ENCODE peak calls at places on chromosomes 3 and 15, in nine cellular contexts. One of them, this sample, is unnamed.

GRCh38 chr3:56744016-56744415 is 57.7 kb downstream of the ARHGEF3 start:
- DNase-seq in NCI-H748 treated with DMSO at 0.1 percent for 48 hours: no peak
- DNase-seq in T-helper 2 cell: no peak
- DNase-seq in thyroid gland: no peak
- DNase-seq in fibroblast of gingiva: no peak
- DNase-seq in GM04504: no peak
- DNase-seq in cardiac muscle cell: no peak
- DNase-seq in tibial nerve: no peak
- DNase-seq in NAMALWA: no peak
- DNase-seq in this sample: no peak

GRCh38 chr3:42961633-42962032 is 17.5 kb upstream of the GASK1A start:
- DNase-seq in NCI-H748 treated with DMSO at 0.1 percent for 48 hours: peak
- DNase-seq in T-helper 2 cell: no peak
- DNase-seq in thyroid gland: peak
- DNase-seq in fibroblast of gingiva: peak
- DNase-seq in GM04504: peak
- DNase-seq in cardiac muscle cell: peak
- DNase-seq in tibial nerve: peak
- DNase-seq in NAMALWA: peak
- DNase-seq in this sample: no peak

GRCh38 chr15:100713163-100713867 is 110.9 kb downstream of the ASB7 start:
- DNase-seq in NCI-H748 treated with DMSO at 0.1 percent for 48 hours: no peak
- DNase-seq in T-helper 2 cell: no peak
- DNase-seq in thyroid gland: no peak
- DNase-seq in fibroblast of gingiva: no peak
- DNase-seq in GM04504: peak
- DNase-seq in cardiac muscle cell: no peak
- DNase-seq in tibial nerve: no peak
- DNase-seq in NAMALWA: no peak
- DNase-seq in this sample: no peak

GRCh38 chr15:68618339-68619302 is 39.8 kb downstream of the CORO2B start:
- DNase-seq in NCI-H748 treated with DMSO at 0.1 percent for 48 hours: no peak
- DNase-seq in T-helper 2 cell: no peak
- DNase-seq in thyroid gland: no peak
- DNase-seq in fibroblast of gingiva: no peak
- DNase-seq in GM04504: no peak
- DNase-seq in cardiac muscle cell: no peak
- DNase-seq in tibial nerve: no peak
- DNase-seq in NAMALWA: no peak
- DNase-seq in this sample: no peak

GRCh38 chr3:194266658-194267005 is 84.5 kb downstream of the CPN2 start:
- DNase-seq in NCI-H748 treated with DMSO at 0.1 percent for 48 hours: no peak
- DNase-seq in T-helper 2 cell: no peak
- DNase-seq in thyroid gland: no peak
- DNase-seq in fibroblast of gingiva: no peak
- DNase-seq in GM04504: no peak
- DNase-seq in cardiac muscle cell: no peak
- DNase-seq in tibial nerve: no peak
- DNase-seq in NAMALWA: no peak
- DNase-seq in this sample: no peak

GRCh38 chr3:9884555-9885165 is 4.6 kb upstream of the CIDEC start:
- DNase-seq in NCI-H748 treated with DMSO at 0.1 percent for 48 hours: no peak
- DNase-seq in T-helper 2 cell: no peak
- DNase-seq in thyroid gland: no peak
- DNase-seq in fibroblast of gingiva: peak
- DNase-seq in GM04504: peak
- DNase-seq in cardiac muscle cell: no peak
- DNase-seq in tibial nerve: no peak
- DNase-seq in NAMALWA: no peak
- DNase-seq in this sample: no peak

GRCh38 chr15:63466378-63467192 is 37.8 kb upstream of the USP3 start:
- DNase-seq in NCI-H748 treated with DMSO at 0.1 percent for 48 hours: peak
- DNase-seq in T-helper 2 cell: no peak
- DNase-seq in thyroid gland: peak
- DNase-seq in fibroblast of gingiva: peak
- DNase-seq in GM04504: no peak
- DNase-seq in cardiac muscle cell: peak
- DNase-seq in tibial nerve: no peak
- DNase-seq in NAMALWA: peak
- DNase-seq in this sample: peak

GRCh38 chr15:101135532-101136166 is 116.2 kb downstream of the CHSY1 start:
- DNase-seq in NCI-H748 treated with DMSO at 0.1 percent for 48 hours: no peak
- DNase-seq in T-helper 2 cell: no peak
- DNase-seq in thyroid gland: no peak
- DNase-seq in fibroblast of gingiva: no peak
- DNase-seq in GM04504: no peak
- DNase-seq in cardiac muscle cell: no peak
- DNase-seq in tibial nerve: no peak
- DNase-seq in NAMALWA: no peak
- DNase-seq in this sample: no peak

GRCh38 chr3:169256027-169256426 is 407.5 kb downstream of the MECOM start:
- DNase-seq in NCI-H748 treated with DMSO at 0.1 percent for 48 hours: no peak
- DNase-seq in T-helper 2 cell: no peak
- DNase-seq in thyroid gland: no peak
- DNase-seq in fibroblast of gingiva: no peak
- DNase-seq in GM04504: no peak
- DNase-seq in cardiac muscle cell: no peak
- DNase-seq in tibial nerve: no peak
- DNase-seq in NAMALWA: no peak
- DNase-seq in this sample: no peak

GRCh38 chr3:4887177-4887576 is 92.1 kb upstream of the BHLHE40 start:
- DNase-seq in NCI-H748 treated with DMSO at 0.1 percent for 48 hours: no peak
- DNase-seq in T-helper 2 cell: no peak
- DNase-seq in thyroid gland: no peak
- DNase-seq in fibroblast of gingiva: no peak
- DNase-seq in GM04504: no peak
- DNase-seq in cardiac muscle cell: no peak
- DNase-seq in tibial nerve: no peak
- DNase-seq in NAMALWA: no peak
- DNase-seq in this sample: no peak

GRCh38 chr3:192986399-192986798 is 68.7 kb upstream of the MB21D2 start:
- DNase-seq in NCI-H748 treated with DMSO at 0.1 percent for 48 hours: no peak
- DNase-seq in T-helper 2 cell: no peak
- DNase-seq in thyroid gland: no peak
- DNase-seq in fibroblast of gingiva: no peak
- DNase-seq in GM04504: no peak
- DNase-seq in cardiac muscle cell: no peak
- DNase-seq in tibial nerve: no peak
- DNase-seq in NAMALWA: no peak
- DNase-seq in this sample: no peak

GRCh38 chr3:189967254-189967865 is 153.3 kb downstream of the P3H2 start:
- DNase-seq in NCI-H748 treated with DMSO at 0.1 percent for 48 hours: peak
- DNase-seq in T-helper 2 cell: no peak
- DNase-seq in thyroid gland: no peak
- DNase-seq in fibroblast of gingiva: peak
- DNase-seq in GM04504: peak
- DNase-seq in cardiac muscle cell: peak
- DNase-seq in tibial nerve: no peak
- DNase-seq in NAMALWA: peak
- DNase-seq in this sample: no peak

GRCh38 chr3:29239377-29239776 is 41.5 kb upstream of the RBMS3 start:
- DNase-seq in NCI-H748 treated with DMSO at 0.1 percent for 48 hours: no peak
- DNase-seq in T-helper 2 cell: no peak
- DNase-seq in thyroid gland: no peak
- DNase-seq in fibroblast of gingiva: no peak
- DNase-seq in GM04504: no peak
- DNase-seq in cardiac muscle cell: no peak
- DNase-seq in tibial nerve: no peak
- DNase-seq in NAMALWA: no peak
- DNase-seq in this sample: no peak

GRCh38 chr3:13628432-13628831 is 79.5 kb downstream of the FBLN2 start:
- DNase-seq in NCI-H748 treated with DMSO at 0.1 percent for 48 hours: no peak
- DNase-seq in T-helper 2 cell: no peak
- DNase-seq in thyroid gland: no peak
- DNase-seq in fibroblast of gingiva: no peak
- DNase-seq in GM04504: no peak
- DNase-seq in cardiac muscle cell: no peak
- DNase-seq in tibial nerve: no peak
- DNase-seq in NAMALWA: no peak
- DNase-seq in this sample: no peak

GRCh38 chr15:43998607-43999006 is 171.8 kb downstream of the WDR76 start:
- DNase-seq in NCI-H748 treated with DMSO at 0.1 percent for 48 hours: no peak
- DNase-seq in T-helper 2 cell: no peak
- DNase-seq in thyroid gland: peak
- DNase-seq in fibroblast of gingiva: no peak
- DNase-seq in GM04504: no peak
- DNase-seq in cardiac muscle cell: no peak
- DNase-seq in tibial nerve: no peak
- DNase-seq in NAMALWA: no peak
- DNase-seq in this sample: no peak

GRCh38 chr3:116002240-116002639 is 378.9 kb downstream of the GAP43 start:
- DNase-seq in NCI-H748 treated with DMSO at 0.1 percent for 48 hours: no peak
- DNase-seq in T-helper 2 cell: no peak
- DNase-seq in thyroid gland: no peak
- DNase-seq in fibroblast of gingiva: no peak
- DNase-seq in GM04504: no peak
- DNase-seq in cardiac muscle cell: no peak
- DNase-seq in tibial nerve: no peak
- DNase-seq in NAMALWA: no peak
- DNase-seq in this sample: no peak

GRCh38 chr3:7075901-7076300 is 215.0 kb downstream of the GRM7 start:
- DNase-seq in NCI-H748 treated with DMSO at 0.1 percent for 48 hours: no peak
- DNase-seq in T-helper 2 cell: no peak
- DNase-seq in thyroid gland: no peak
- DNase-seq in fibroblast of gingiva: no peak
- DNase-seq in GM04504: no peak
- DNase-seq in cardiac muscle cell: no peak
- DNase-seq in tibial nerve: no peak
- DNase-seq in NAMALWA: peak
- DNase-seq in this sample: no peak

GRCh38 chr15:36579792-36580431 is 486 bp downstream of the CDIN1 start:
- DNase-seq in NCI-H748 treated with DMSO at 0.1 percent for 48 hours: no peak
- DNase-seq in T-helper 2 cell: peak
- DNase-seq in thyroid gland: peak
- DNase-seq in fibroblast of gingiva: no peak
- DNase-seq in GM04504: no peak
- DNase-seq in cardiac muscle cell: no peak
- DNase-seq in tibial nerve: no peak
- DNase-seq in NAMALWA: no peak
- DNase-seq in this sample: no peak

GRCh38 chr15:92846716-92847115 is 53.4 kb upstream of the CHD2 start:
- DNase-seq in NCI-H748 treated with DMSO at 0.1 percent for 48 hours: no peak
- DNase-seq in T-helper 2 cell: no peak
- DNase-seq in thyroid gland: no peak
- DNase-seq in fibroblast of gingiva: no peak
- DNase-seq in GM04504: peak
- DNase-seq in cardiac muscle cell: no peak
- DNase-seq in tibial nerve: no peak
- DNase-seq in NAMALWA: no peak
- DNase-seq in this sample: no peak

GRCh38 chr15:58362262-58362922 is 69.4 kb upstream of the LIPC start:
- DNase-seq in NCI-H748 treated with DMSO at 0.1 percent for 48 hours: no peak
- DNase-seq in T-helper 2 cell: no peak
- DNase-seq in thyroid gland: no peak
- DNase-seq in fibroblast of gingiva: no peak
- DNase-seq in GM04504: no peak
- DNase-seq in cardiac muscle cell: no peak
- DNase-seq in tibial nerve: no peak
- DNase-seq in NAMALWA: no peak
- DNase-seq in this sample: no peak

GRCh38 chr3:141275511-141275910 is 43.9 kb downstream of the PXYLP1 start:
- DNase-seq in NCI-H748 treated with DMSO at 0.1 percent for 48 hours: no peak
- DNase-seq in T-helper 2 cell: no peak
- DNase-seq in thyroid gland: no peak
- DNase-seq in fibroblast of gingiva: no peak
- DNase-seq in GM04504: no peak
- DNase-seq in cardiac muscle cell: no peak
- DNase-seq in tibial nerve: no peak
- DNase-seq in NAMALWA: no peak
- DNase-seq in this sample: no peak

GRCh38 chr15:36499751-36500389 is 79.6 kb upstream of the CDIN1 start:
- DNase-seq in NCI-H748 treated with DMSO at 0.1 percent for 48 hours: no peak
- DNase-seq in T-helper 2 cell: no peak
- DNase-seq in thyroid gland: no peak
- DNase-seq in fibroblast of gingiva: peak
- DNase-seq in GM04504: no peak
- DNase-seq in cardiac muscle cell: no peak
- DNase-seq in tibial nerve: no peak
- DNase-seq in NAMALWA: no peak
- DNase-seq in this sample: no peak

GRCh38 chr15:60799885-60800728 is 321.2 kb upstream of the ICE2 start:
- DNase-seq in NCI-H748 treated with DMSO at 0.1 percent for 48 hours: no peak
- DNase-seq in T-helper 2 cell: no peak
- DNase-seq in thyroid gland: no peak
- DNase-seq in fibroblast of gingiva: peak
- DNase-seq in GM04504: no peak
- DNase-seq in cardiac muscle cell: no peak
- DNase-seq in tibial nerve: no peak
- DNase-seq in NAMALWA: no peak
- DNase-seq in this sample: peak

GRCh38 chr3:126484662-126485061 is 9.0 kb upstream of the ZXDC start:
- DNase-seq in NCI-H748 treated with DMSO at 0.1 percent for 48 hours: no peak
- DNase-seq in T-helper 2 cell: no peak
- DNase-seq in thyroid gland: no peak
- DNase-seq in fibroblast of gingiva: no peak
- DNase-seq in GM04504: no peak
- DNase-seq in cardiac muscle cell: no peak
- DNase-seq in tibial nerve: no peak
- DNase-seq in NAMALWA: no peak
- DNase-seq in this sample: no peak

GRCh38 chr15:87672309-87672897 is 584.1 kb downstream of the NTRK3 start:
- DNase-seq in NCI-H748 treated with DMSO at 0.1 percent for 48 hours: peak
- DNase-seq in T-helper 2 cell: no peak
- DNase-seq in thyroid gland: peak
- DNase-seq in fibroblast of gingiva: no peak
- DNase-seq in GM04504: peak
- DNase-seq in cardiac muscle cell: peak
- DNase-seq in tibial nerve: no peak
- DNase-seq in NAMALWA: no peak
- DNase-seq in this sample: no peak

GRCh38 chr3:102095383-102095782 is 246.1 kb downstream of the NFKBIZ start:
- DNase-seq in NCI-H748 treated with DMSO at 0.1 percent for 48 hours: no peak
- DNase-seq in T-helper 2 cell: no peak
- DNase-seq in thyroid gland: no peak
- DNase-seq in fibroblast of gingiva: no peak
- DNase-seq in GM04504: no peak
- DNase-seq in cardiac muscle cell: no peak
- DNase-seq in tibial nerve: no peak
- DNase-seq in NAMALWA: no peak
- DNase-seq in this sample: no peak

GRCh38 chr3:114110439-114110838 is 53.9 kb downstream of the QTRT2 start:
- DNase-seq in NCI-H748 treated with DMSO at 0.1 percent for 48 hours: no peak
- DNase-seq in T-helper 2 cell: no peak
- DNase-seq in thyroid gland: no peak
- DNase-seq in fibroblast of gingiva: no peak
- DNase-seq in GM04504: no peak
- DNase-seq in cardiac muscle cell: peak
- DNase-seq in tibial nerve: no peak
- DNase-seq in NAMALWA: no peak
- DNase-seq in this sample: no peak

GRCh38 chr15:77838595-77838994 is 205.9 kb upstream of the LINGO1 start:
- DNase-seq in NCI-H748 treated with DMSO at 0.1 percent for 48 hours: no peak
- DNase-seq in T-helper 2 cell: no peak
- DNase-seq in thyroid gland: no peak
- DNase-seq in fibroblast of gingiva: no peak
- DNase-seq in GM04504: no peak
- DNase-seq in cardiac muscle cell: no peak
- DNase-seq in tibial nerve: no peak
- DNase-seq in NAMALWA: no peak
- DNase-seq in this sample: no peak

GRCh38 chr15:80461370-80462060 is 57.3 kb downstream of the ARNT2 start:
- DNase-seq in NCI-H748 treated with DMSO at 0.1 percent for 48 hours: no peak
- DNase-seq in T-helper 2 cell: no peak
- DNase-seq in thyroid gland: no peak
- DNase-seq in fibroblast of gingiva: no peak
- DNase-seq in GM04504: no peak
- DNase-seq in cardiac muscle cell: no peak
- DNase-seq in tibial nerve: no peak
- DNase-seq in NAMALWA: no peak
- DNase-seq in this sample: no peak

This sample was measured in activated T-cell treated with anti-CD3 and anti-CD28 coated beads, Interleukin-2, amount 50 U/mL, for 24 hours.